ENCODE peak calls at places on chromosomes 2 and 18, in nine cellular contexts. S is amniotic stem cell; X is HuH-7; O is fibroblast of lung; K is heart right ventricle; L is NCI-H524; Y is EL; H is pulmonary artery endothelial cell; U is activated effector memory CD4-positive, alpha-beta T cell treated with anti-CD3 and anti-CD28 coated beads, Interleukin-2, amount 50 U/mL, for 16 hours. V is an unnamed sample.

GRCh38 chr18:69469444-69469919 is 68.8 kb downstream of the DOK6 start:
- DNase-seq in S (no peak), X (no peak), O (no peak), K (no peak), L (peak; percentile 10), Y (peak; percentile 23), H (no peak), U (peak; percentile 80), V (no peak)

GRCh38 chr2:274503-274902 is 9.8 kb downstream of the ACP1 start:
- DNase-seq in S (no peak), X (no peak), O (no peak), K (no peak), L (no peak), Y (no peak), H (no peak), U (no peak), V (no peak)

GRCh38 chr2:86786001-86786536 is 4.6 kb downstream of the CD8A start:
- DNase-seq in S (no peak), X (no peak), O (no peak), K (no peak), L (no peak), Y (no peak), H (no peak), U (no peak), V (no peak)

GRCh38 chr18:5710235-5710634 is 166.4 kb upstream of the EPB41L3 start:
- DNase-seq in S (no peak), X (no peak), O (no peak), K (no peak), L (no peak), Y (no peak), H (no peak), U (no peak), V (no peak)

GRCh38 chr18:78507217-78507616 is 472.4 kb upstream of the SALL3 start:
- DNase-seq in S (no peak), X (no peak), O (no peak), K (no peak), L (no peak), Y (no peak), H (no peak), U (no peak), V (no peak)

GRCh38 chr2:171367692-171368091 is 66.1 kb downstream of the METTL8 start:
- DNase-seq in S (no peak), X (no peak), O (no peak), K (no peak), L (no peak), Y (no peak), H (no peak), U (no peak), V (no peak)

GRCh38 chr2:202261531-202261930 is 4.0 kb upstream of the NOP58 start:
- DNase-seq in S (no peak), X (no peak), O (peak; percentile 42), K (no peak), L (no peak), Y (peak; percentile 53), H (no peak), U (no peak), V (no peak)

GRCh38 chr2:164560181-164560792 is 61.0 kb downstream of the GRB14 start:
- DNase-seq in S (peak; percentile 12), X (no peak), O (peak; percentile 20), K (no peak), L (no peak), Y (peak; percentile 28), H (no peak), U (no peak), V (no peak)

GRCh38 chr2:201942525-201942924 is 91.1 kb upstream of the FZD7 start:
- DNase-seq in S (no peak), X (no peak), O (no peak), K (no peak), L (no peak), Y (no peak), H (no peak), U (no peak), V (no peak)

GRCh38 chr2:191601060-191601459 is 76.9 kb upstream of the NABP1 start:
- DNase-seq in S (no peak), X (no peak), O (no peak), K (no peak), L (no peak), Y (no peak), H (no peak), U (no peak), V (no peak)

GRCh38 chr2:158457092-158457825 is 507 bp downstream of the PKP4 start:
- DNase-seq in S (peak; percentile 50), X (peak; percentile 36), O (peak; percentile 64), K (peak; percentile 60), L (peak; percentile 64), Y (peak; percentile 78), H (peak; percentile 15), U (peak; percentile 85), V (no peak)

GRCh38 chr2:27961997-27962396 is 71.5 kb downstream of the BABAM2 start:
- DNase-seq in S (no peak), X (no peak), O (peak; percentile 67), K (no peak), L (peak; percentile 7), Y (peak; percentile 70), H (no peak), U (no peak), V (no peak)

GRCh38 chr2:240269886-240270285 is 129.4 kb upstream of the OTOS start:
- DNase-seq in S (no peak), X (no peak), O (no peak), K (no peak), L (no peak), Y (no peak), H (no peak), U (peak; percentile 42), V (no peak)

GRCh38 chr2:210558708-210559107 is 2.3 kb downstream of the CPS1 start:
- DNase-seq in S (no peak), X (no peak), O (peak; percentile 6), K (no peak), L (no peak), Y (peak; percentile 33), H (no peak), U (no peak), V (no peak)

GRCh38 chr18:24362757-24363156 is 34.9 kb downstream of the OSBPL1A start:
- DNase-seq in S (no peak), X (no peak), O (peak; percentile 24), K (no peak), L (no peak), Y (no peak), H (no peak), U (no peak), V (no peak)

GRCh38 chr2:146317959-146318358 is 1526.9 kb upstream of the ACVR2A start:
- DNase-seq in S (no peak), X (no peak), O (peak; percentile 67), K (no peak), L (no peak), Y (peak; percentile 61), H (no peak), U (no peak), V (no peak)

GRCh38 chr2:8606649-8607550 is 75.0 kb upstream of the ID2 start:
- DNase-seq in S (no peak), X (no peak), O (no peak), K (no peak), L (no peak), Y (no peak), H (no peak), U (peak; percentile 60), V (no peak)

GRCh38 chr2:17749753-17750438 is 3.7 kb downstream of the SMC6 start:
- DNase-seq in S (no peak), X (no peak), O (no peak), K (no peak), L (no peak), Y (no peak), H (no peak), U (no peak), V (no peak)

GRCh38 chr2:35365859-35366258 is 989.7 kb upstream of the CRIM1 start:
- DNase-seq in S (no peak), X (no peak), O (peak; percentile 2), K (no peak), L (no peak), Y (peak; percentile 36), H (no peak), U (no peak), V (no peak)

GRCh38 chr2:104638162-104638561 is 215.8 kb upstream of the POU3F3 start:
- DNase-seq in S (no peak), X (no peak), O (no peak), K (no peak), L (no peak), Y (no peak), H (no peak), U (no peak), V (no peak)

GRCh38 chr2:3299703-3300102 is 77.9 kb downstream of the EIPR1 start:
- DNase-seq in S (no peak), X (no peak), O (no peak), K (no peak), L (no peak), Y (no peak), H (no peak), U (peak; percentile 48), V (no peak)

GRCh38 chr2:71181316-71181715 is 45.6 kb downstream of the PAIP2B start:
- DNase-seq in S (no peak), X (no peak), O (peak; percentile 26), K (no peak), L (no peak), Y (peak; percentile 23), H (no peak), U (no peak), V (no peak)

GRCh38 chr2:74262681-74263080 is 64.3 kb downstream of the MTHFD2 start:
- DNase-seq in S (no peak), X (no peak), O (no peak), K (no peak), L (no peak), Y (no peak), H (no peak), U (no peak), V (no peak)